ENCODE peak calls at places on chromosomes 16 and 17, in eight cellular contexts. G is prostate gland, K is colonic mucosa, P is astrocyte, D is brain microvascular endothelial cell, Y is hepatocyte, R is left ventricle myocardium inferior, V is HepG2. B is an unnamed sample.

GRCh38 chr16:53768593-53768992 is 64.6 kb downstream of the FTO start:
- DNase-seq in D (peak; percentile 96), K (no peak), G (peak; percentile 11), P (peak; percentile 95), V (no peak), R (no peak), Y (peak; percentile 20), B (no peak)

GRCh38 chr17:78915872-78916632 is 9.1 kb downstream of the TIMP2 start:
- DNase-seq in P (peak; percentile 49), G (no peak), R (peak; percentile 57), Y (no peak), D (no peak), K (peak; percentile 53), V (no peak), B (no peak)

GRCh38 chr17:30532871-30533270 is 55.7 kb downstream of the GOSR1 start:
- DNase-seq in R (no peak), D (no peak), K (no peak), G (no peak), V (no peak), P (no peak), Y (no peak), B (no peak)

GRCh38 chr17:68383443-68384321 is 73.6 kb downstream of the WIPI1 start:
- DNase-seq in K (no peak), D (peak; percentile 91), Y (peak; percentile 35), V (peak; percentile 99), P (peak; percentile 93), G (no peak), R (no peak), B (no peak)

GRCh38 chr16:58519707-58520106 is 4.4 kb downstream of the SETD6 start:
- DNase-seq in K (no peak), Y (no peak), P (no peak), D (no peak), G (no peak), R (no peak), V (no peak), B (no peak)

GRCh38 chr16:72612271-72612670 is 435.7 kb downstream of the ZFHX3 start:
- DNase-seq in G (no peak), P (no peak), V (no peak), D (no peak), R (no peak), K (no peak), Y (peak; percentile 8), B (no peak)

GRCh38 chr16:57999971-58000705 is at the start of gene ZNF319:
- DNase-seq in D (no peak), Y (no peak), P (no peak), R (no peak), V (no peak), G (no peak), K (no peak), B (no peak)

GRCh38 chr17:8692916-8693315 is 51.7 kb downstream of the CCDC42 start:
- DNase-seq in R (no peak), P (no peak), K (no peak), D (no peak), Y (no peak), V (no peak), G (no peak), B (no peak)

GRCh38 chr17:8430966-8431365 is 4.7 kb upstream of the NDEL1 start:
- DNase-seq in K (no peak), G (no peak), D (no peak), Y (no peak), R (peak; percentile 58), V (no peak), P (peak; percentile 81), B (no peak)

GRCh38 chr16:86680661-86681439 is 102.5 kb downstream of the FOXL1 start:
- DNase-seq in P (peak; percentile 73), V (no peak), K (no peak), Y (no peak), D (peak; percentile 85), G (no peak), R (no peak), B (no peak)

GRCh38 chr17:13106171-13106570 is 88.3 kb upstream of the ELAC2 start:
- DNase-seq in Y (no peak), K (no peak), R (no peak), V (no peak), D (no peak), P (no peak), G (no peak), B (no peak)

GRCh38 chr16:27327586-27327915 is 13.8 kb downstream of the IL4R start:
- DNase-seq in Y (no peak), K (no peak), G (no peak), P (no peak), D (no peak), R (no peak), V (no peak), B (no peak)

GRCh38 chr16:19858006-19858653 is 26.5 kb downstream of the GPRC5B start:
- DNase-seq in P (peak; percentile 77), Y (no peak), R (no peak), K (no peak), V (no peak), D (no peak), G (no peak), B (no peak)

GRCh38 chr16:19857593-19857992 is 27.1 kb downstream of the GPRC5B start:
- DNase-seq in V (no peak), K (no peak), R (no peak), Y (no peak), P (no peak), D (no peak), G (no peak), B (no peak)

GRCh38 chr16:19853973-19854876 is 30.4 kb downstream of the GPRC5B start:
- DNase-seq in R (no peak), K (no peak), G (no peak), D (no peak), Y (no peak), P (no peak), V (no peak), B (no peak)

GRCh38 chr16:19858654-19859018 is 26.0 kb downstream of the GPRC5B start:
- DNase-seq in Y (no peak), G (no peak), P (peak; percentile 24), V (no peak), K (no peak), D (no peak), R (no peak), B (no peak)

GRCh38 chr16:19856120-19856519 is 28.5 kb downstream of the GPRC5B start:
- DNase-seq in K (no peak), Y (no peak), P (no peak), D (no peak), R (no peak), G (no peak), V (no peak), B (no peak)
- H3K36me3 ChIP-seq in K (no peaks in the 10 kb centered on the region), Y (no peaks in the 10 kb centered on the region), P (no peaks in the 10 kb centered on the region), D (peaks cover 4% of the 10 kb centered on the region), R (peaks cover 53% of the 10 kb centered on the region), G (no peaks in the 10 kb centered on the region), V (no peaks in the 10 kb centered on the region), B (no peaks in the 10 kb centered on the region)

DNA sequence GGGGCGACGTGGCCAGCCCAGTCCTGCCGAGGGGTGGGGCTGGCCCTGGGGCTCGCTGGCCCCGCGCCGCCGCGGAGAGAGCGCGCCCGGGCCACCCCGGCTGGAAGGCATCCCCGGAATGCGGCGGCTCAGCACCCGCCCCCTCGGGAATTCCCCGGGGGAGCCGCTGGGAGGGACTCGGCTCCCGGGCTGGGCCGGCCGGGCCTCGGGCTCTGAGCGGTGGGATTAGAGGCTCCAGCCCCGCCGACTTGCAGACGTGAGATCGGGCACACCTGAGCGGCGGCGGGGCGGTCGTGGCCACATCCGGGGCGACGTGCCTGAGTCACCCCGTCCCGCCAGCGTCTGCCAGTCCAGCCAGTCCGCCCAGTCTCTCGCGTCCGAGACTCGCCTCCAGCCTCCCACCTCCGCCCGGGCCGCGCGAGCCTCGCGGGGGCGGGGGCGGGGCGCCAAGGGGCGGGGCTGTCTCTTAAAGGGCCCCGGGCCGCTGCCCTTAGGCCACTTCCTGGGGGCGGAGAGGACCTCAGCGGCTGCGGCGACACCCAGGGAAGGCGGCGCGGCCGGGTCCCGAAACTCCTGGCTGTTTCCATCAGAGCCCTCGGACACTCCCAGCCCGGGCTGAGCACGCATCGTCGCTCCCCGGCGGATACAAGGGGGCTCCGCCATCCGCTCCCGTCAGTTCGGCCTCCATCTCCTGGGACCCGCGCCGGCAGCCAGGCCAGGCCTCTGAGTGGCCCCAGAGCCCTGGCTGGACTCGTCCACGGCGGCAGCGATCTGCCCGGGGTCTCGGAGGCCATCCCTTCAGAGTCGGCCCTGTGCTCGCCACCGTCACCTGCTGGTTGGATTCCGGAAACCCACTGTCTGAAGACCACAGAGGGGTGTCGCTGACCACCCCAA is at the start of gene KCTD11:
- DNase-seq in K (peak; percentile 94), D (peak; percentile 83), G (peak; percentile 92), R (peak; percentile 94), Y (peak; percentile 95), P (peak; percentile 79), V (peak; percentile 73), B (peak; percentile 62)
- TF ChIP-seq CTCF in K (peak; percentile 37), D (peak; percentile 77), G (peak; percentile 38), R (peak; percentile 70), Y (peak; percentile 66), P (peak; percentile 29), V (peak; percentile 66), B (peak; percentile 75)

GRCh38 chr16:74577882-74578366 is 29.0 kb downstream of the GLG1 start:
- DNase-seq in Y (no peak), P (peak; percentile 68), K (no peak), D (no peak), G (no peak), R (no peak), V (no peak), B (no peak)
- H3K4me3 ChIP-seq in Y (no peak overlapping the region), P (no peak overlapping the region), K (no peak overlapping the region), D (no peak overlapping the region), G (no peak overlapping the region), R (no peak overlapping the region), V (no peak overlapping the region), B (no peak overlapping the region)

DNA sequence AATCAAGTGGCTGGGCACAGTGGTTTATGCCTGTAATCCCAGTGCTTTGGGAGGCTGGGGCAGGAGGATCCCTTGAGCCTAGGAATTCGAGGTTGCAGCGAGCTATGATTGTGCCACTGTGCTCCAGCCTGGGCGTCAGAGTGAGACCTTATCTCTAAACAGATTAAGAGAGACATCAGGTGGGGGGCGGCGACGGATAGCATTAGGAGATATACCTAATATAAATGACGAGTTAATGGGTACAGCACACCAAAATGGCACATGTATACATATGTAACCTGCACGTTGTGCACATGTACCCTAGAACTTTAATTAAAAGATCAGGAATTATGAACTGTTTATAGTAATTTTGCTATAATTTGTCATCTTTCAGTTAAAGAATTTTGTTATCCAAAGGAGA is 10.3 kb downstream of the RAD51C start:
- DNase-seq in R (no peak), K (no peak), D (no peak), Y (no peak), G (no peak), V (no peak), P (no peak), B (no peak)
- H3K36me3 ChIP-seq in R (peaks cover 56% of the 10 kb centered on the region), K (no peaks in the 10 kb centered on the region), D (no peaks in the 10 kb centered on the region), Y (no peaks in the 10 kb centered on the region), G (peaks cover 6% of the 10 kb centered on the region), V (peaks cover 5% of the 10 kb centered on the region), P (no peaks in the 10 kb centered on the region), B (no peaks in the 10 kb centered on the region)

DNA sequence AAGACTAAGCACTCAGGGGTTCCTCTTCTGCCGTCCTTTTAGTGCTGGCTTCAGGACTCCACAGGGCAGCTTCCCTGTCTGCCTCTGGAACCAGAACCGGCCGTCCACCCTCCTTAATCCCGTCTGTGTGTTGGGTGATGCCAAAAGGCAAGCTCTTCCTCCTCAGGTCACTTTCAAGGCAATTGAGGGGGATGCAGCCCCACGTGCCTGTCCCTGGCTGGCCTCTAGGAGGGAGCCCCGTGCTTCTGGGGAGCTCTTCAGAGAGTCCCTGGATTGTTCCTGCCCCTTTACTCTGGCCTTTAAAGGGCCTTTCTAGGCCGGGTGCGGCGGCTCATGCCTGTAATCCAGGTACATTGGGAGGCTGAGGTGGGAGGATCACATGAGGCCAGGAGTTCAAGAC is 77.1 kb downstream of the CRISPLD2 start:
- DNase-seq in K (no peak), D (no peak), G (no peak), R (no peak), Y (no peak), V (no peak), P (no peak), B (no peak)
- TF ChIP-seq CTCF in K (no peak), D (no peak), G (no peak), R (no peak), Y (no peak), V (no peak), P (no peak), B (no peak)

B was measured in kidney epithelial cell.